ENCODE peak calls at places on chromosomes 16 and 17, in ten cellular contexts. M is stimulated activated CD4-positive, alpha-beta T cell treated with anti-CD3 and anti-CD28 coated beads, Interleukin-2, amount 100 ng/mL, for 24 hours; K is cardiac fibroblast; A is A549; E is neural crest cell; L is non-pigmented ciliary epithelial cell; O is mucosa of descending colon; H is IMR-90; Y is GM23248; D is testis. P is an unnamed sample.

GRCh38 chr17:18041776-18042175 is 2.6 kb downstream of the GID4 start:
- DNase-seq in L (no peak), A (peak), Y (peak), D (no peak), O (no peak), M (no peak), H (peak), K (peak), E (no peak), P (no peak)

GRCh38 chr16:69660166-69660565 is 66.2 kb downstream of the NQO1 start:
- DNase-seq in D (no peak), A (no peak), M (no peak), Y (no peak), E (no peak), H (no peak), O (no peak), K (no peak), L (no peak), P (peak)

GRCh38 chr16:20873331-20873730 is 26.8 kb downstream of the DCUN1D3 start:
- DNase-seq in L (no peak), E (no peak), A (no peak), H (no peak), M (no peak), K (no peak), O (no peak), Y (no peak), D (no peak), P (no peak)

GRCh38 chr16:2897110-2897509 is 14.1 kb downstream of the FLYWCH2 start:
- DNase-seq in K (peak), L (no peak), Y (peak), D (no peak), A (no peak), O (no peak), H (peak), E (no peak), M (no peak), P (no peak)

GRCh38 chr17:76246080-76247066 is 6.1 kb upstream of the RNF157 start:
- DNase-seq in E (no peak), Y (peak), A (no peak), D (no peak), M (peak), K (no peak), L (no peak), O (no peak), H (peak), P (no peak)

GRCh38 chr17:78127240-78127887 is 1.2 kb downstream of the TMC6 start:
- DNase-seq in O (peak), D (peak), H (no peak), E (peak), L (no peak), A (no peak), K (no peak), Y (no peak), M (peak), P (no peak)

GRCh38 chr16:3952342-3953131 is 72.0 kb upstream of the CREBBP start:
- DNase-seq in E (no peak), A (no peak), H (no peak), L (no peak), O (peak), Y (peak), K (peak), M (no peak), D (peak), P (no peak)

GRCh38 chr16:21656795-21657768 is 4.7 kb upstream of the IGSF6 start:
- DNase-seq in Y (peak), M (no peak), D (peak), E (peak), L (no peak), K (peak), A (peak), O (no peak), H (peak), P (peak)

GRCh38 chr17:79892457-79893236 is 53.4 kb upstream of the CBX4 start:
- DNase-seq in H (no peak), A (no peak), O (peak), M (no peak), L (no peak), K (no peak), Y (no peak), D (no peak), E (no peak), P (peak)

GRCh38 chr17:77325537-77325825 is 184.7 kb downstream of the SEC14L1 start:
- DNase-seq in L (no peak), E (no peak), H (no peak), O (no peak), Y (no peak), A (no peak), K (no peak), D (no peak), M (no peak), P (no peak)

GRCh38 chr17:71188811-71189492 is 931.9 kb upstream of the SOX9 start:
- DNase-seq in D (no peak), A (no peak), H (peak), M (no peak), O (no peak), E (no peak), K (peak), Y (peak), L (peak), P (peak)

GRCh38 chr17:75584358-75585175 is 3.0 kb upstream of the MYO15B start:
- DNase-seq in H (no peak), E (no peak), K (no peak), O (no peak), D (no peak), Y (no peak), L (no peak), M (no peak), A (no peak), P (no peak)

GRCh38 chr17:82118815-82119380 is 20.9 kb upstream of the FASN start:
- DNase-seq in E (no peak), D (no peak), H (peak), O (no peak), K (no peak), A (no peak), L (no peak), M (no peak), Y (no peak), P (no peak)

GRCh38 chr16:82888616-82889015 is 261.8 kb downstream of the CDH13 start:
- DNase-seq in M (no peak), K (no peak), O (no peak), H (peak), L (peak), E (no peak), A (no peak), Y (no peak), D (no peak), P (no peak)

GRCh38 chr17:71505200-71505599 is 615.6 kb upstream of the SOX9 start:
- DNase-seq in K (peak), A (no peak), D (no peak), H (peak), O (no peak), L (peak), E (no peak), M (no peak), Y (peak), P (no peak)

GRCh38 chr17:80649672-80650338 is 105.2 kb downstream of the RPTOR start:
- DNase-seq in O (no peak), D (no peak), A (peak), M (peak), K (peak), Y (peak), L (peak), H (peak), E (peak), P (no peak)

GRCh38 chr16:84277244-84277823 is 17.3 kb upstream of the WFDC1 start:
- DNase-seq in H (peak), D (peak), A (peak), K (peak), O (peak), Y (peak), E (peak), L (no peak), M (peak), P (peak)

GRCh38 chr17:48718162-48718780 is 4.0 kb downstream of the PRAC1 start:
- DNase-seq in M (no peak), E (no peak), K (no peak), Y (no peak), O (peak), A (no peak), D (no peak), H (no peak), L (no peak), P (no peak)

GRCh38 chr17:39622380-39623006 is 4.3 kb upstream of the PPP1R1B start:
- DNase-seq in L (no peak), A (peak), M (peak), H (no peak), K (no peak), E (no peak), Y (peak), O (no peak), D (no peak), P (no peak)

GRCh38 chr17:40536731-40537171 is 28.5 kb downstream of the CCR7 start:
- DNase-seq in L (no peak), E (no peak), K (peak), A (peak), Y (peak), M (no peak), O (peak), H (peak), D (no peak), P (no peak)

GRCh38 chr16:30773826-30774225 is 11.7 kb downstream of the RNF40 start:
- DNase-seq in O (no peak), K (no peak), H (no peak), L (no peak), E (no peak), Y (no peak), M (no peak), A (no peak), D (no peak), P (no peak)

GRCh38 chr17:82328994-82329507 is 4.5 kb downstream of the SECTM1 start:
- DNase-seq in A (no peak), E (no peak), L (no peak), O (no peak), D (no peak), Y (no peak), H (no peak), M (no peak), K (no peak), P (no peak)

GRCh38 chr17:40598021-40598927 is 33.0 kb upstream of the CCR7 start:
- DNase-seq in M (peak), A (no peak), K (no peak), Y (no peak), E (no peak), H (no peak), O (no peak), L (no peak), D (no peak), P (no peak)

GRCh38 chr16:27191352-27191924 is 11.9 kb upstream of the KDM8 start:
- DNase-seq in E (no peak), K (no peak), H (no peak), Y (no peak), D (no peak), A (no peak), M (no peak), O (no peak), L (no peak), P (no peak)

GRCh38 chr16:19236561-19236960 is 49.0 kb upstream of the CLEC19A start:
- DNase-seq in D (no peak), A (peak), O (no peak), Y (no peak), M (no peak), H (no peak), L (no peak), K (no peak), E (no peak), P (peak)

GRCh38 chr16:84065536-84066132 is 23.0 kb upstream of the SLC38A8 start:
- DNase-seq in E (peak), Y (peak), O (no peak), A (peak), L (peak), H (peak), D (peak), K (peak), M (peak), P (peak)

GRCh38 chr17:9935408-9935807 is 30.3 kb upstream of the RCVRN start:
- DNase-seq in O (no peak), M (no peak), A (no peak), L (no peak), E (no peak), K (no peak), Y (peak), D (no peak), H (no peak), P (no peak)

GRCh38 chr17:1653735-1654134 is 4.1 kb upstream of the RILP start:
- DNase-seq in H (no peak), K (no peak), E (no peak), D (no peak), Y (no peak), L (no peak), O (no peak), M (no peak), A (no peak), P (no peak)

GRCh38 chr16:75591001-75591852 is 25.0 kb downstream of the GABARAPL2 start:
- DNase-seq in Y (peak), M (no peak), O (no peak), K (peak), E (no peak), D (peak), L (peak), A (no peak), H (peak), P (no peak)

GRCh38 chr17:59435238-59435637 is 103.8 kb downstream of the YPEL2 start:
- DNase-seq in D (no peak), K (peak), M (no peak), O (no peak), Y (peak), L (peak), E (no peak), H (peak), A (no peak), P (no peak)

GRCh38 chr17:6853764-6854442 is 22.4 kb upstream of the TEKT1 start:
- DNase-seq in A (peak), D (peak), Y (no peak), L (no peak), H (no peak), E (no peak), O (no peak), M (peak), K (no peak), P (no peak)

GRCh38 chr17:7618608-7619007 is 3.9 kb upstream of the FXR2 start:
- DNase-seq in M (no peak), A (no peak), H (no peak), K (no peak), L (no peak), E (no peak), Y (no peak), D (no peak), O (no peak), P (no peak)

GRCh38 chr17:40038882-40039513 is 15.2 kb downstream of the MED24 start:
- DNase-seq in K (peak), L (no peak), E (peak), M (no peak), Y (peak), H (peak), D (peak), A (peak), O (no peak), P (peak)

GRCh38 chr16:2475413-2476344 is 752 bp downstream of the TBC1D24 start:
- DNase-seq in O (peak), L (no peak), M (no peak), E (no peak), K (no peak), A (no peak), Y (peak), D (no peak), H (no peak), P (no peak)

GRCh38 chr16:89155184-89155679 is 16.3 kb upstream of the CDH15 start:
- DNase-seq in O (peak), D (peak), H (peak), M (no peak), K (peak), A (no peak), E (no peak), Y (peak), L (no peak), P (no peak)

GRCh38 chr17:48542956-48543853 is 1.7 kb downstream of the HOXB2 start:
- DNase-seq in M (peak), H (peak), K (peak), O (peak), A (peak), E (no peak), D (peak), Y (peak), L (no peak), P (peak)